ENCODE peak calls at places on chromosomes 16 and 17, in four cellular contexts. Q is Caco-2, N is cardiac fibroblast, P is mucosa of descending colon. Y is an unnamed sample.

GRCh38 chr17:50087912-50088405 is 7.2 kb upstream of the PDK2 start:
- DNase-seq in Q (no peak), N (no peak), P (no peak), Y (no peak)

GRCh38 chr17:27245230-27245696 is 48.7 kb upstream of the WSB1 start:
- DNase-seq in Q (peak), N (peak), P (peak), Y (peak)

GRCh38 chr17:19264681-19265080 is 27.5 kb downstream of the EPN2 start:
- DNase-seq in Q (no peak), N (no peak), P (no peak), Y (no peak)

GRCh38 chr17:57111386-57111785 is 26.3 kb downstream of the AKAP1 start:
- DNase-seq in Q (no peak), N (no peak), P (no peak), Y (no peak)

GRCh38 chr16:5634781-5635180 is 537.2 kb upstream of the EEF2KMT start:
- DNase-seq in Q (no peak), N (no peak), P (no peak), Y (no peak)

GRCh38 chr17:205817-206216 is 24.4 kb upstream of the DOC2B start:
- DNase-seq in Q (peak), N (no peak), P (no peak), Y (no peak)

GRCh38 chr17:43576563-43577229 is 30.6 kb upstream of the ETV4 start:
- DNase-seq in Q (peak), N (peak), P (peak), Y (peak)

GRCh38 chr17:60110586-60110985 is 31.9 kb upstream of the HEATR6 start:
- DNase-seq in Q (no peak), N (no peak), P (no peak), Y (no peak)

GRCh38 chr16:51095114-51095872 is 55.8 kb downstream of the SALL1 start:
- DNase-seq in Q (no peak), N (no peak), P (no peak), Y (no peak)

GRCh38 chr16:81639931-81640680 is 139.0 kb upstream of the PLCG2 start:
- DNase-seq in Q (no peak), N (no peak), P (no peak), Y (no peak)

GRCh38 chr17:80169784-80170500 is at the start of gene CARD14:
- DNase-seq in Q (peak), N (no peak), P (no peak), Y (no peak)

GRCh38 chr17:57434361-57434760 is 178.0 kb downstream of the MSI2 start:
- DNase-seq in Q (no peak), N (no peak), P (no peak), Y (no peak)

GRCh38 chr17:39239640-39240314 is 14.0 kb upstream of the STAC2 start:
- DNase-seq in Q (peak), N (no peak), P (peak), Y (peak)

GRCh38 chr17:29905086-29905878 is 24.7 kb downstream of the SSH2 start:
- DNase-seq in Q (no peak), N (no peak), P (peak), Y (no peak)

GRCh38 chr17:28717578-28718316 is at the start of gene RAB34:
- DNase-seq in Q (peak), N (peak), P (peak), Y (peak)

GRCh38 chr16:67019171-67019570 is 9.8 kb upstream of the CBFB start:
- DNase-seq in Q (peak), N (no peak), P (no peak), Y (no peak)

GRCh38 chr16:72332926-72333325 is 161.0 kb upstream of the PMFBP1 start:
- DNase-seq in Q (no peak), N (no peak), P (no peak), Y (no peak)
- TF ChIP-seq CTCF in Q (no peak), N (no peak), P (no peak), Y (no peak)

DNA sequence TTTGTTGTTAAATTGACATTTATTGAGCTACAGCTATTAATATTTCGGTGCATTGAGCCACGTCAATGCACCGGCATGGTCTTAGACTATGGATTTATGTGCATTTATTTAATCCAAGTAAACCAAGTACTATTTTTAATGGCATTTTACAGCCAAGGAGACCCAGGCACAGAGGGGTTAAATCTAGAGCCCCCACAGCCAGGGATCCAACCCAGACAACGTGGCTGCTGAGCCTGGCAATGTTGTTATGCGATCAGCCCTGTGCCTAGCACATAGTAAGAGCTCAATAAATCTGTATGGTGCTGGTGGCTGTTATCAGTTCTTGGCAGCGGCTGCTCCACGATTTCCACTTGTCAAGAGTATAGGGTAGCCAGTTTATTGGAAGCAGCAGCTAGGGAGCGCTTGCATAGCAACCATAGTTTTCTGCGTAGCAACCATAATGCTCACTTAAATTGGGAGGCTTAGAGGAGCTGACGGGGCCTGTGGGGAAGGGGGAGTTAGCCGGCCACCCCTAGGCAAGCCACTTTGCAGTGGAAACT is 541 bp upstream of the RBBP6 start:
- DNase-seq in Q (no peak), N (no peak), P (no peak), Y (no peak)
- TF ChIP-seq CTCF in Q (no peak), N (no peak), P (no peak), Y (no peak)

GRCh38 chr16:1825381-1825863 is 1.2 kb downstream of the HAGH start:
- DNase-seq in Q (peak), N (no peak), P (no peak), Y (no peak)

GRCh38 chr16:1823821-1824220 is 2.8 kb downstream of the HAGH start:
- DNase-seq in Q (peak), N (peak), P (peak), Y (no peak)

GRCh38 chr16:1828645-1829410 is 1.8 kb downstream of the FAHD1 start:
- DNase-seq in Q (peak), N (no peak), P (peak), Y (no peak)

GRCh38 chr16:1826691-1827573 is at the start of the genes FAHD1 and HAGH:
- DNase-seq in Q (peak), N (peak), P (peak), Y (peak)

GRCh38 chr16:1825864-1826690 is 548 bp downstream of the HAGH start:
- DNase-seq in Q (peak), N (no peak), P (peak), Y (peak)
- TF ChIP-seq CTCF in Q (no peak), N (no peak), P (no peak), Y (peak)

DNA sequence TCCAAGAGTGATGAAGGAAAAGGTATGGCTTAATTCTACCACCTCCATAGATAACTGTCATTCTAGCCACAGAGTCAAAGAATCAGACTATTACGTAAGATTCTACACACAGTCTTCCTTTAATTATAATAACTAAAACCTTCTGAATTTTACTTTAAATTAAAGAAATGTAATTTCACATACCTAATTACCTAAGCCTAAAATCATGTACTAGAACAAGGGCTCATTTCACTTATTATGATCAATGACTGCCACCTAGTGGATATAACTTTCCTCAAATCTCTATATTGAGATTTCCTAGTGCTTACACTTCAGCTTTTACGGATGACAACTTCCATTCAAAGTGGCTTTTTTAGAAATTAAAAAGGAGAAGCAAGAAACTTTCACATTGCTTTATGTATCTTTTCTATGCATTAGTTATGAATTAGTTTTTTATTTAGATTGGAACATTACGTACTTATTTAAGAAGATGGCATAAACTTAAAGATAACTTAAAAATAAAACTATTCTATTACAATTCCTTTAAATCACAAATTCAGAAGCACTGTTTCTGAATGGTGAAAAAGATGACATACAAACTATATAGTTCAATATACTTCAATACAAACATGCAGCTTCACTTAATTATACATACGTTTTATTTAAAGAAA is 18.2 kb upstream of the ABCA10 start:
- DNase-seq in Q (no peak), N (peak), P (no peak), Y (no peak)
- TF ChIP-seq CTCF in Q (peak), N (peak), P (no peak), Y (peak)

Y was measured in progenitor cell of endocrine pancreas.